ENCODE peak calls at places on chromosomes 3 and 15, in four cellular contexts. One of them, this sample, is unnamed.

GRCh38 chr3:168459229-168459784 is 363.6 kb upstream of the GOLIM4 start:
- DNase-seq in heart left ventricle: no peak
- DNase-seq in GM12891: no peak
- DNase-seq in breast epithelium: no peak
- DNase-seq in this sample: no peak

GRCh38 chr15:41622901-41623300 is 37.3 kb upstream of the MGA start:
- DNase-seq in heart left ventricle: no peak
- DNase-seq in GM12891: no peak
- DNase-seq in breast epithelium: no peak
- DNase-seq in this sample: no peak

GRCh38 chr3:128603811-128604447 is 46.7 kb downstream of the RPN1 start:
- DNase-seq in heart left ventricle: no peak
- DNase-seq in GM12891: no peak
- DNase-seq in breast epithelium: no peak
- DNase-seq in this sample: no peak

GRCh38 chr3:72032435-72033118 is 247.6 kb upstream of the PROK2 start:
- DNase-seq in heart left ventricle: no peak
- DNase-seq in GM12891: no peak
- DNase-seq in breast epithelium: no peak
- DNase-seq in this sample: no peak

GRCh38 chr3:30612422-30613134 is 6.2 kb downstream of the TGFBR2 start:
- DNase-seq in heart left ventricle: no peak
- DNase-seq in GM12891: no peak
- DNase-seq in breast epithelium: no peak
- DNase-seq in this sample: no peak

GRCh38 chr3:122793568-122794416 is at the start of gene HSPBAP1:
- DNase-seq in heart left ventricle: peak; percentile 94
- DNase-seq in GM12891: peak; percentile 72
- DNase-seq in breast epithelium: peak; percentile 92
- DNase-seq in this sample: peak; percentile 72

GRCh38 chr3:196563721-196564225 is 4.6 kb downstream of the WDR53 start:
- DNase-seq in heart left ventricle: no peak
- DNase-seq in GM12891: no peak
- DNase-seq in breast epithelium: no peak
- DNase-seq in this sample: peak; percentile 89

GRCh38 chr15:48602358-48603122 is 43.0 kb downstream of the FBN1 start:
- DNase-seq in heart left ventricle: no peak
- DNase-seq in GM12891: no peak
- DNase-seq in breast epithelium: no peak
- DNase-seq in this sample: no peak

GRCh38 chr3:154758109-154758868 is 321.8 kb upstream of the MME start:
- DNase-seq in heart left ventricle: no peak
- DNase-seq in GM12891: no peak
- DNase-seq in breast epithelium: no peak
- DNase-seq in this sample: no peak

GRCh38 chr15:90315276-90315982 is 36.7 kb upstream of the ZNF774 start:
- DNase-seq in heart left ventricle: peak; percentile 84
- DNase-seq in GM12891: no peak
- DNase-seq in breast epithelium: peak; percentile 77
- DNase-seq in this sample: no peak

GRCh38 chr3:121660356-121661171 is at the start of gene HCLS1:
- DNase-seq in heart left ventricle: peak; percentile 45
- DNase-seq in GM12891: peak; percentile 31
- DNase-seq in breast epithelium: no peak
- DNase-seq in this sample: no peak

GRCh38 chr3:117479095-117479494 is 769.5 kb downstream of the TUSC7 start:
- DNase-seq in heart left ventricle: no peak
- DNase-seq in GM12891: no peak
- DNase-seq in breast epithelium: no peak
- DNase-seq in this sample: no peak

GRCh38 chr3:55332191-55332590 is 154.9 kb downstream of the WNT5A start:
- DNase-seq in heart left ventricle: no peak
- DNase-seq in GM12891: no peak
- DNase-seq in breast epithelium: no peak
- DNase-seq in this sample: no peak

GRCh38 chr3:99909714-99910508 is 92.2 kb downstream of the CMSS1 start:
- DNase-seq in heart left ventricle: no peak
- DNase-seq in GM12891: no peak
- DNase-seq in breast epithelium: no peak
- DNase-seq in this sample: peak; percentile 32

GRCh38 chr3:195815169-195815771 is 3.5 kb upstream of the MUC4 start:
- DNase-seq in heart left ventricle: no peak
- DNase-seq in GM12891: no peak
- DNase-seq in breast epithelium: no peak
- DNase-seq in this sample: peak; percentile 85

GRCh38 chr3:195820186-195820585 is 8.5 kb upstream of the MUC4 start:
- DNase-seq in heart left ventricle: no peak
- DNase-seq in GM12891: no peak
- DNase-seq in breast epithelium: no peak
- DNase-seq in this sample: no peak

GRCh38 chr3:1092771-1093170 is at the start of gene CNTN6:
- DNase-seq in heart left ventricle: no peak
- DNase-seq in GM12891: no peak
- DNase-seq in breast epithelium: no peak
- DNase-seq in this sample: no peak

GRCh38 chr15:58083526-58083925 is 18.0 kb upstream of the ALDH1A2 start:
- DNase-seq in heart left ventricle: no peak
- DNase-seq in GM12891: no peak
- DNase-seq in breast epithelium: no peak
- DNase-seq in this sample: no peak
- TF ChIP-seq POLR2A in heart left ventricle: no peak
- TF ChIP-seq POLR2A in GM12891: no peak
- TF ChIP-seq POLR2A in breast epithelium: no peak
- TF ChIP-seq POLR2A in this sample: no peak

DNA sequence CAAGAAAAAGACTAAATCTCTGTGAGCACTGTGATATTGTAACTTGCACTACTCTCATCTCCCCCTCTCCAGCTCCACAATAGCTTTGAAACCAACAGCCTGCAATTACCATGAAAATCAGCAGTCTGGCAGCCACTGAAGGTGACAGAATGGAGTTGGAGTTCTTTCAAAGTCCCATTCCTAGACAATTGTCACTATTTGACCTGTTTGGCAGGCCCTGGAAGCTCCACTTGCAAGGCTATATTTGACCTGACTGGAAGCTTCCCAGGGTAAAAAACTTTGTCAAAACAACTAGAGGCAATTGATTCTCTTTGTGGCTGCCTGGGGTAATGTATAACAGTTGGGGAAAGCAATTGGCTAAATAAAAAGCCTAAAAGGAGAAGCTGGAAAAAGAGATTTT is 18.1 kb downstream of the GREM1 start:
- DNase-seq in heart left ventricle: no peak
- DNase-seq in GM12891: no peak
- DNase-seq in breast epithelium: no peak
- DNase-seq in this sample: no peak
- TF ChIP-seq POLR2A in heart left ventricle: no peak
- TF ChIP-seq POLR2A in GM12891: no peak
- TF ChIP-seq POLR2A in breast epithelium: no peak
- TF ChIP-seq POLR2A in this sample: no peak

GRCh38 chr15:66615175-66615495 is 49.3 kb upstream of the LCTL start:
- DNase-seq in heart left ventricle: no peak
- DNase-seq in GM12891: no peak
- DNase-seq in breast epithelium: no peak
- DNase-seq in this sample: no peak

GRCh38 chr15:66617137-66618090 is 51.6 kb upstream of the LCTL start:
- DNase-seq in heart left ventricle: peak; percentile 88
- DNase-seq in GM12891: no peak
- DNase-seq in breast epithelium: peak; percentile 46
- DNase-seq in this sample: peak; percentile 62

GRCh38 chr15:66614456-66615174 is 48.8 kb upstream of the LCTL start:
- DNase-seq in heart left ventricle: no peak
- DNase-seq in GM12891: no peak
- DNase-seq in breast epithelium: no peak
- DNase-seq in this sample: no peak

GRCh38 chr15:66613743-66614142 is 47.9 kb upstream of the LCTL start:
- DNase-seq in heart left ventricle: no peak
- DNase-seq in GM12891: no peak
- DNase-seq in breast epithelium: no peak
- DNase-seq in this sample: no peak

DNA sequence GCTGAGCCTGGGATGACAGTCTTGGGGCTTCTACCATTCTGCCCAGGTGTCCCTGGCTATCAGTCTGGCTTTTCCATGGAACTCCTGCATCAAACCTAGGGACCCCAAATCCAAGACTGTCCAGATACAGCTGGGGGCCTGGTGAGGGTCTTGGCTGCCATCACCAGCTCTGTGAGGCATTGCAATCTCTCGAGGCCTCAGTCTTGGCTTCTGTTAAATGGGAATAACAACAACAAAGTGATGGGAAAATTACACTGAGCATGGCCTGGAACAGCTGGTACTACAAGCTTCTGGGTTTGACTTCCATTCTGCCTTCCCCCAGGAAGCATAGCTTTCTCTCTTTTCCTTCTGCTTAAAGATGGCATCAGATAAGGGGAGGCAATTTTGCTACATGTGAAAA is 50.0 kb upstream of the LCTL start:
- DNase-seq in heart left ventricle: no peak
- DNase-seq in GM12891: no peak
- DNase-seq in breast epithelium: no peak
- DNase-seq in this sample: no peak
- TF ChIP-seq POLR2A in heart left ventricle: no peak
- TF ChIP-seq POLR2A in GM12891: no peak
- TF ChIP-seq POLR2A in breast epithelium: no peak
- TF ChIP-seq POLR2A in this sample: no peak

GRCh38 chr3:194482196-194482593 is 4.6 kb downstream of the ATP13A3 start:
- DNase-seq in heart left ventricle: no peak
- DNase-seq in GM12891: no peak
- DNase-seq in breast epithelium: no peak
- DNase-seq in this sample: no peak

GRCh38 chr3:194484614-194485013 is 2.2 kb downstream of the ATP13A3 start:
- DNase-seq in heart left ventricle: no peak
- DNase-seq in GM12891: no peak
- DNase-seq in breast epithelium: no peak
- DNase-seq in this sample: no peak

GRCh38 chr3:194485876-194486539 is 794 bp downstream of the ATP13A3 start:
- DNase-seq in heart left ventricle: peak; percentile 48
- DNase-seq in GM12891: peak; percentile 32
- DNase-seq in breast epithelium: peak; percentile 31
- DNase-seq in this sample: peak; percentile 35

GRCh38 chr3:194485471-194485875 is 1.3 kb downstream of the ATP13A3 start:
- DNase-seq in heart left ventricle: no peak
- DNase-seq in GM12891: no peak
- DNase-seq in breast epithelium: no peak
- DNase-seq in this sample: peak; percentile 45

GRCh38 chr3:194483850-194484249 is 3.0 kb downstream of the ATP13A3 start:
- DNase-seq in heart left ventricle: no peak
- DNase-seq in GM12891: no peak
- DNase-seq in breast epithelium: no peak
- DNase-seq in this sample: no peak
- TF ChIP-seq POLR2A in heart left ventricle: no peak
- TF ChIP-seq POLR2A in GM12891: no peak
- TF ChIP-seq POLR2A in breast epithelium: no peak
- TF ChIP-seq POLR2A in this sample: no peak

GRCh38 chr15:68991723-68992122 is 22.8 kb upstream of the NOX5 start:
- DNase-seq in heart left ventricle: peak; percentile 34
- DNase-seq in GM12891: no peak
- DNase-seq in breast epithelium: no peak
- DNase-seq in this sample: no peak
- TF ChIP-seq POLR2A in heart left ventricle: no peak
- TF ChIP-seq POLR2A in GM12891: no peak
- TF ChIP-seq POLR2A in breast epithelium: no peak
- TF ChIP-seq POLR2A in this sample: no peak

GRCh38 chr15:81292516-81293001 is 31.4 kb downstream of the STARD5 start:
- DNase-seq in heart left ventricle: peak; percentile 48
- DNase-seq in GM12891: no peak
- DNase-seq in breast epithelium: no peak
- DNase-seq in this sample: no peak
- TF ChIP-seq POLR2A in heart left ventricle: no peak
- TF ChIP-seq POLR2A in GM12891: peak; percentile 66
- TF ChIP-seq POLR2A in breast epithelium: no peak
- TF ChIP-seq POLR2A in this sample: no peak